ENCODE peak calls at places on chromosomes 5 and 9, in nine cellular contexts. M, A, G, L, O, B, H, C and E are unnamed samples.

GRCh38 chr9:134547161-134548100 is 94.2 kb upstream of the COL5A1 start:
- DNase-seq in A (no peak), B (peak; percentile 55), L (no peak), O (no peak), G (no peak), M (no peak), C (no peak), H (no peak), E (no peak)

GRCh38 chr5:95530441-95530840 is 24.3 kb downstream of the SKIC3 start:
- DNase-seq in C (no peak), M (no peak), B (no peak), O (no peak), L (no peak), H (no peak), A (no peak), G (no peak), E (no peak)

GRCh38 chr5:75277463-75277862 is 40.8 kb upstream of the ANKRD31 start:
- DNase-seq in B (no peak), O (no peak), C (no peak), G (no peak), L (no peak), A (peak; percentile 68), M (peak; percentile 21), H (no peak), E (no peak)

GRCh38 chr9:110426052-110426709 is 88.5 kb upstream of the TXNDC8 start:
- DNase-seq in O (no peak), M (no peak), C (peak; percentile 16), H (no peak), B (no peak), L (no peak), G (no peak), A (no peak), E (no peak)

GRCh38 chr9:14119694-14120514 is 194.0 kb downstream of the NFIB start:
- DNase-seq in L (no peak), A (no peak), M (no peak), G (no peak), C (no peak), O (no peak), B (no peak), H (no peak), E (no peak)

GRCh38 chr5:134463176-134463720 is 51.6 kb upstream of the CDKN2AIPNL start:
- DNase-seq in C (no peak), G (peak; percentile 27), M (no peak), A (no peak), B (no peak), L (no peak), H (no peak), O (no peak), E (no peak)

GRCh38 chr9:5644522-5644921 is 15.6 kb downstream of the RIC1 start:
- DNase-seq in B (no peak), C (no peak), O (no peak), A (no peak), M (no peak), H (no peak), G (no peak), L (no peak), E (no peak)

GRCh38 chr5:135029468-135030122 is 4.4 kb downstream of the PITX1 start:
- DNase-seq in A (no peak), G (no peak), M (no peak), B (no peak), H (no peak), L (no peak), C (no peak), O (no peak), E (no peak)

GRCh38 chr5:71830626-71831539 is 111.8 kb downstream of the CARTPT start:
- DNase-seq in A (peak; percentile 37), L (peak; percentile 62), B (peak; percentile 79), M (no peak), C (peak; percentile 47), O (no peak), G (no peak), H (no peak), E (peak; percentile 69)

GRCh38 chr5:81739283-81739682 is 11.6 kb downstream of the SSBP2 start:
- DNase-seq in G (no peak), H (no peak), L (no peak), M (no peak), O (no peak), A (no peak), C (no peak), B (no peak), E (no peak)

GRCh38 chr5:4204616-4205151 is 609.1 kb downstream of the IRX1 start:
- DNase-seq in C (no peak), H (no peak), M (no peak), A (no peak), B (no peak), O (peak; percentile 53), G (no peak), L (no peak), E (no peak)

GRCh38 chr9:21611896-21612295 is 129.8 kb upstream of the IFNE start:
- DNase-seq in O (no peak), A (no peak), L (no peak), G (no peak), C (no peak), H (no peak), M (peak; percentile 82), B (no peak), E (no peak)

GRCh38 chr9:18601026-18601425 is 127.1 kb downstream of the ADAMTSL1 start:
- DNase-seq in C (no peak), H (no peak), O (no peak), A (no peak), B (no peak), M (no peak), L (no peak), G (no peak), E (no peak)

GRCh38 chr9:89422151-89422918 is 75.6 kb downstream of the SEMA4D start:
- DNase-seq in A (no peak), H (no peak), L (no peak), C (no peak), G (no peak), B (no peak), M (no peak), O (no peak), E (no peak)

GRCh38 chr9:33752130-33752637 is 43.2 kb upstream of the PRSS3 start:
- DNase-seq in G (no peak), C (no peak), A (no peak), L (no peak), H (no peak), M (no peak), O (no peak), B (no peak), E (no peak)

GRCh38 chr9:101465330-101465915 is 29.8 kb upstream of the ALDOB start:
- DNase-seq in M (peak; percentile 83), C (peak; percentile 23), A (peak; percentile 84), B (no peak), L (peak; percentile 71), O (no peak), G (no peak), H (no peak), E (peak; percentile 65)

GRCh38 chr5:14258840-14259239 is 115.7 kb downstream of the TRIO start:
- DNase-seq in B (no peak), C (peak; percentile 60), L (no peak), M (no peak), H (no peak), G (no peak), O (no peak), A (no peak), E (no peak)

GRCh38 chr9:134365791-134366222 is 39.6 kb downstream of the RXRA start:
- DNase-seq in C (no peak), H (no peak), B (peak; percentile 96), O (peak; percentile 93), L (peak; percentile 84), G (peak; percentile 86), A (peak; percentile 50), M (no peak), E (peak; percentile 47)

GRCh38 chr5:128491291-128491690 is 46.8 kb downstream of the FBN2 start:
- DNase-seq in G (no peak), O (no peak), H (no peak), A (no peak), C (peak; percentile 40), B (no peak), L (no peak), M (no peak), E (no peak)

DNA sequence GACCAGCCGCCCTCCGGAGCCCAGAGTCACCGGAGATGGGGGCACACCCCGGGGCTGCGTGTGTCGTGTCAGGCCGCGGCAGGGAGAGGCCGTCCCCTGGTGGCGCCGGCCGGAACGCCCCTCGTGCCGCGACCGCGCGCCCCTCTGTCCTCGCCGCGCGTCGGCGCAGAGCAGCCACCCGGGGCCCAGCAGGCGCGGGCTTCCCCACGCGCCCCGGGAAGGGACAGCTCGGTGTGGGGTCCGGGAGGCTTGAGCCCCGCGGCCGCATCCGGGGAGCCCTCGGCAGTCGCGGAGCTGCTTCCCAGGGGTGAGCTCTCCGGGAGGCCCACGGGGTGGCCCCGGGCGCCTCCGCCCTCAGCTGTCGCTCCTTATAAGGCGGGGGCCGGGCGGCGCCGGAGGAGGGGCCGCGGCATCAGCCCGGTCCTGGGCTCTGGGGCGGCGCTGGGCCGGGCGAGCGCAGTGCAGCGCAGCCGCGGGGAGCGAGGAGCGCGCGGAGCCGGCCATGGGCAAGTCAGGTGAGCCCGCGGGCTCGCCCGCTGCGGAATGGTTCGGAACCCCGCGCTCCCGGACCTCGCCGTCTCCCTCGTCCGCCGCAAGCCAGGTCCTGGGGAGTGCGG is at the start of gene GLIPR2:
- DNase-seq in A (peak; percentile 87), L (peak; percentile 77), G (peak; percentile 79), O (no peak), M (peak; percentile 26), B (peak; percentile 92), H (no peak), C (peak; percentile 55), E (peak; percentile 84)
- TF ChIP-seq POLR2A in A (peak; percentile 65), L (peak; percentile 80), G (peak; percentile 70), O (peak; percentile 43), M (peak; percentile 66), B (peak; percentile 48), H (peak; percentile 80), C (no peak), E (no peak)

GRCh38 chr5:132479812-132480441 is 10.6 kb downstream of the IRF1 start:
- DNase-seq in O (no peak), B (peak; percentile 19), L (no peak), A (no peak), H (no peak), G (no peak), C (no peak), M (no peak), E (no peak)
- TF ChIP-seq POLR2AphosphoS5 in O (no peak), B (no peak), L (no peak), A (no peak), H (peak; percentile 49), G (no peak), C (no peak), M (no peak), E (no peak)

DNA sequence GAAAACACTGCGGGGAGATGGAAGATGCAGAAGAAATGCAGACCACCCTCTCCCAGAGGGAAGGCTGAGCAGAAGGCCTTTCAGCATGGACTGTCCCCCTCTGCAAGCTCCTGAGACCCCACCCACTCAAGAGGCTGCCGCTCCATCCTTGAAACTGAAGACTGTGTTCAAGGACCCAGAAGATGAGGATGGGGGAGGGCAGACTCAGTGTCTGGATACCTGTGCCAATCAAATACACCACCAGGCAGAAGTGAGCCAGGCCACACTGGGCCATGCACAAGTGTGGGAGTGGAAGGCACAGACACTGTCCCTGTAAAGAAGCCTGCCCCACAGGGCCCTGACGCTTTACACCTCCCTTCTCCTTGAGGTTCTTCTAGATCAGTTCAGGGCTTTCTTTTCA is 40.0 kb upstream of the IPPK start:
- DNase-seq in L (no peak), B (no peak), A (no peak), H (no peak), G (no peak), M (no peak), O (peak; percentile 78), C (no peak), E (no peak)
- H3K4me1 ChIP-seq in L (no peaks in the 10 kb centered on the region), B (no peaks in the 10 kb centered on the region), A (no peaks in the 10 kb centered on the region), H (peaks cover 17% of the 10 kb centered on the region), G (peaks cover 54% of the 10 kb centered on the region), M (no peaks in the 10 kb centered on the region), O (no peaks in the 10 kb centered on the region), C (peaks cover 17% of the 10 kb centered on the region), E (no peaks in the 10 kb centered on the region)

GRCh38 chr5:160209917-160210316 is 19.4 kb upstream of the FABP6 start:
- DNase-seq in H (no peak), A (no peak), L (no peak), C (no peak), M (no peak), B (no peak), O (no peak), G (no peak), E (no peak)
- TF ChIP-seq POLR2A in H (no peak), A (no peak), L (no peak), C (no peak), M (no peak), B (no peak), O (no peak), G (no peak), E (no peak)